ENCODE peak calls at places on chromosomes 12 and 14, in four cellular contexts. B is SJCRH30, R is colonic mucosa, A is RWPE1. W is an unnamed sample.

GRCh38 chr12:2719405-2719804 is 75.4 kb upstream of the FKBP4 start:
- DNase-seq in B (no peak), R (no peak), A (peak; percentile 11), W (peak; percentile 29)

GRCh38 chr12:113875681-113876080 is 90.4 kb downstream of the RBM19 start:
- DNase-seq in B (no peak), R (no peak), A (no peak), W (no peak)

GRCh38 chr14:67018720-67019119 is 170.5 kb upstream of the GARIN2 start:
- DNase-seq in B (no peak), R (no peak), A (no peak), W (no peak)

GRCh38 chr12:49540229-49541139 is 1.7 kb downstream of the KCNH3 start:
- DNase-seq in B (no peak), R (no peak), A (peak; percentile 72), W (peak; percentile 16)

GRCh38 chr14:105850853-105851581 is 324.6 kb downstream of the TMEM121 start:
- DNase-seq in B (no peak), R (no peak), A (no peak), W (no peak)

GRCh38 chr14:59294662-59294992 is 106.2 kb downstream of the DAAM1 start:
- DNase-seq in B (no peak), R (no peak), A (no peak), W (no peak)

GRCh38 chr12:30980886-30981662 is 54.5 kb downstream of the TSPAN11 start:
- DNase-seq in B (peak; percentile 51), R (no peak), A (no peak), W (no peak)

GRCh38 chr14:99401196-99401595 is 79.5 kb downstream of the SETD3 start:
- DNase-seq in B (no peak), R (no peak), A (no peak), W (no peak)

GRCh38 chr14:99936056-99936455 is 129.2 kb upstream of the EVL start:
- DNase-seq in B (no peak), R (no peak), A (peak; percentile 43), W (no peak)

GRCh38 chr12:81866081-81866480 is 106.9 kb upstream of the PPFIA2 start:
- DNase-seq in B (no peak), R (no peak), A (no peak), W (no peak)

GRCh38 chr14:77041837-77042557 is 13.5 kb upstream of the IRF2BPL start:
- DNase-seq in B (peak; percentile 83), R (no peak), A (peak; percentile 26), W (no peak)

GRCh38 chr12:105862163-105862821 is 276.5 kb downstream of the NUAK1 start:
- DNase-seq in B (no peak), R (no peak), A (no peak), W (no peak)

GRCh38 chr14:65359503-65359902 is 53.0 kb upstream of the FUT8 start:
- DNase-seq in B (no peak), R (no peak), A (no peak), W (no peak)

GRCh38 chr14:104660597-104660996 is 28.8 kb upstream of the INF2 start:
- DNase-seq in B (no peak), R (no peak), A (no peak), W (no peak)

GRCh38 chr12:58030566-58031279 is 89.4 kb downstream of the ATP23 start:
- DNase-seq in B (no peak), R (no peak), A (peak; percentile 86), W (peak; percentile 98)

GRCh38 chr14:91252901-91253794 is 8.6 kb upstream of the GPR68 start:
- DNase-seq in B (peak; percentile 41), R (peak; percentile 56), A (peak; percentile 31), W (no peak)

GRCh38 chr12:95339086-95339788 is 121.6 kb downstream of the VEZT start:
- DNase-seq in B (no peak), R (no peak), A (no peak), W (no peak)

GRCh38 chr12:54282949-54283593 is 2.5 kb downstream of the HNRNPA1 start:
- DNase-seq in B (no peak), R (peak; percentile 51), A (no peak), W (no peak)

GRCh38 chr12:124369055-124369900 is 74.4 kb downstream of the RFLNA start:
- DNase-seq in B (peak; percentile 49), R (peak; percentile 82), A (no peak), W (no peak)

GRCh38 chr12:105799103-105799502 is 339.7 kb downstream of the NUAK1 start:
- DNase-seq in B (no peak), R (no peak), A (no peak), W (no peak)

DNA sequence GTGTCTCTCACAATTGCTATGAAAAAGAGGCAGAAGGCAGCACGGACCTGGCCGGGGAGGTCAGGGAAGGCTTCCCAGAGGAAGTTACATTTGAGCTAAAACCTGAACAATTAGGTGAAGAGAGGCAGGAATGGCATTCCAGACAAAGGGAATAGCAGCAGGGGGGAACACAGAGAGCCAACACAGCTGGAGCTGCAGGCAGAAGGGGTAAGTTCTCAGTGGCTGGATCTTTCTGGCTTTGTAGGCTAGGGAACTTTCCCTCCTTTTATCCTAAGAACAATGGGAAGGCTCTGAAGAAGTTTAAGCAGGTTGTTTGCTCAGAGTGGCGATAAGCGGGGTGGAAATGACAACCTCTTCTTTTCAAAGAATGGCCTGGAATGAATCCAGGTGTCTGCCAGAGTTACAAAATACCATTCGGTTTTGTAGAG is 100.0 kb downstream of the PRIMA1 start:
- DNase-seq in B (no peak), R (no peak), A (no peak), W (no peak)
- H3K27ac ChIP-seq in B (no peak overlapping the region), R (no peak overlapping the region), A (no peak overlapping the region), W (no peak overlapping the region)

GRCh38 chr14:68882235-68882634 is 89.4 kb upstream of the ZFP36L1 start:
- DNase-seq in B (no peak), R (no peak), A (no peak), W (no peak)

GRCh38 chr14:68881396-68881795 is 88.5 kb upstream of the ZFP36L1 start:
- DNase-seq in B (no peak), R (no peak), A (no peak), W (no peak)

GRCh38 chr14:68885226-68886108 is 92.6 kb upstream of the ZFP36L1 start:
- DNase-seq in B (no peak), R (no peak), A (no peak), W (no peak)

GRCh38 chr14:68886109-68886434 is 93.0 kb downstream of the ACTN1 start:
- DNase-seq in B (peak; percentile 21), R (no peak), A (no peak), W (no peak)

GRCh38 chr14:68884031-68885030 is 91.5 kb upstream of the ZFP36L1 start:
- DNase-seq in B (no peak), R (no peak), A (peak; percentile 62), W (peak; percentile 75)
- H3K27ac ChIP-seq in B (no peak overlapping the region), R (no peak overlapping the region), A (peak overlapping the region; percentile 96), W (peak overlapping the region; percentile 91)

GRCh38 chr14:38367922-38368321 is 112.0 kb upstream of the CLEC14A start:
- DNase-seq in B (no peak), R (no peak), A (no peak), W (no peak)
- H3K27ac ChIP-seq in B (no peak overlapping the region), R (no peak overlapping the region), A (no peak overlapping the region), W (no peak overlapping the region)

GRCh38 chr12:75528692-75529091 is 17.3 kb upstream of the KRR1 start:
- DNase-seq in B (no peak), R (no peak), A (no peak), W (no peak)

GRCh38 chr12:75528272-75528671 is 16.9 kb upstream of the KRR1 start:
- DNase-seq in B (no peak), R (no peak), A (no peak), W (no peak)

GRCh38 chr12:75529826-75530225 is 18.4 kb upstream of the KRR1 start:
- DNase-seq in B (no peak), R (no peak), A (no peak), W (no peak)

GRCh38 chr12:75525263-75525662 is 13.9 kb upstream of the KRR1 start:
- DNase-seq in B (no peak), R (no peak), A (no peak), W (no peak)

DNA sequence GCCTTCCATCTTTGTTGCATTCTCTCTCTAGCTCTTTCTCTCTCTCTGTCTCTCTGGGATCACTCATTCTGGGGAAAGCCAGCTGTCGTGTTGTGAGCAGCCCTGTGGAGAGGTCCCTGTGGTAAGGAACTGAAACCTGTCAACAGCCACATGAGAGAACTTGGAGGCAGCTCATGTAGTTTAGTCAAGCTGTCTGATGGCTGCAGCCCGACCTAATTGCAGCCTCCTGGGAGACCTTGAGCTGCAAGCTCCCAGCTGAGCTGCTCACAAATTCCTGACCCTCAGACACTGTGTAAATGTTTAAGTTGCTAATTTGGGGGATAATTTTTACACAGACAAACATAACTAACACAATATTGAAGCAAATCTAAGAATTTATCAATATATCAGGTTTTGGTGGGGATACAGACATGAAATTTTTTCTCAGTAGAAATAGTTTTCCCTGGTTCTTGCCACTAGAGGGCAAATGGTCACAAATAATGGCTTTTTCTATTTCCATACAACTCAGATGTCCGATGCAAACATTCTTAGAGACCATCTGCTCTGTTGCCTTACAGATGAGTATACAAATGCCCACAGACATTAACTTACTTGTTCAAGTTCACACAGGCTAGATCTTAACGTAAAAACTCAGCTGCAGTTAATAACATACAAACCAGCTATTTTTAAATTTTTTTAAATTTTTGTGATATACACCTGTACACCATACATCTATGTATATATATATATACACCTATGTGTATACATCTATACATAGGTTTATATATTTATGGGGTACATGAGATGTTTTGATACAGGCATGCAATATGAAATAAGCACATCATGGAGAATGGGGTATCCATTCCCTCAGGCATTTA is 15.5 kb upstream of the KRR1 start:
- DNase-seq in B (peak; percentile 84), R (no peak), A (peak; percentile 49), W (no peak)
- H3K27ac ChIP-seq in B (peak overlapping the region; percentile 31), R (no peak overlapping the region), A (no peak overlapping the region), W (no peak overlapping the region)

GRCh38 chr12:60475825-60476224 is 880.0 kb downstream of the SLC16A7 start:
- DNase-seq in B (no peak), R (no peak), A (no peak), W (no peak)
- H3K27ac ChIP-seq in B (no peak overlapping the region), R (no peak overlapping the region), A (no peak overlapping the region), W (no peak overlapping the region)

DNA sequence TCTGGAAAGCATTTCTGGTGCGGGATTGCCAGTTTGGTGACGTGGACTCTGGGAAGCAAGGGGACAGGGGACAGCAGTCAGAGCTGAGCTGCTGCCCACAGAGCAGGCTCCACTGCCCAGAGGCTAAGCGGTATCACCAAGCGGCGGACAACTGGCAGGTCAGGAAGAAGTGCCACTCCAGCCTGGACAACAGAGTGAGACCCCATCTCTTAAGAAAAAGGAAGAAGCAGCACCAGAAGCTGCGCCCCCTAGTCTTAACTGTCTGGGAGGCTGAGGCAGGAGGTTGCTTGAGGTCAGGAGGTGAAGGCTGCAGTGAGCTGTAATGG is 31.8 kb upstream of the MMP17 start:
- DNase-seq in B (no peak), R (no peak), A (no peak), W (no peak)
- H3K27ac ChIP-seq in B (no peak overlapping the region), R (no peak overlapping the region), A (no peak overlapping the region), W (no peak overlapping the region)

DNA sequence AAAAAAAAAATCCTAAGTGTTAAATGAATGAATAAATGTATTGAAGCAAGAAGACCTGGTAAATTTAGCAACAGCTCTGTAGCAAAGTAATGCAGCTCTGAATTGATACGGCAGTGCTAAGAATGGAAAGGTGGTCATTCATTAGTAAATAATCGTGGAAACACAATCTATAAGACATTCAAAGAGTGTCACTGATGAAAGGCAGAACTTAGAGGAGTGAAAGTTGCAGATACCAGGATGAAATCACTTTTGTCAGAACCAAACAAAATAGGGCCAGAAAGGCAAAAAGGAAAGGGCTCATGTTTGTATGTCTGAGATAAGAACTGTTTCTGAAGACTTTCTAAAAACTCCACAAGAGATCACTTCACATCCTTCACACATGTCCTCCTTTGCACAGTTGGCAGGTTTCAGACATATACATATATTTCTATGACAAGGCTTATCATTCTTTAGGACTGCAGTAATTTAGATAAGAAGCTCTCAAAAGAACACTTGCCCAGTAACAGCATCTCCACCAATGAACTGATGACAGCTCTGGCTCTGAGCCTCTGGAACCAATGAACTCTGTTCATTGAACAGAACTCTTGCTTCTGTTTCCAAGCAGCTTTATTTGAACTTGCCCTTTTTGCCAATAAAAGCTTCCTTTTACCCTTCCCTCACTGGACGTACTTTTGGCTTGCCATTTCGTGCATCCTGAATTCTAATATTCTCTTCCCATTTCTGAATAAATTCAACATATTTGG is 4.2 kb upstream of the LRR1 start:
- DNase-seq in B (no peak), R (peak; percentile 81), A (no peak), W (no peak)
- H3K27ac ChIP-seq in B (no peak overlapping the region), R (peak overlapping the region; percentile 97), A (no peak overlapping the region), W (no peak overlapping the region)

W was measured in epithelial cell of prostate.